ENCODE peak calls at places on chromosome 6, in six cellular contexts. I is hepatocyte; Y is neural progenitor cell; H is cardiac muscle cell; F is CD8-positive, alpha-beta memory T cell; M is heart left ventricle. O is an unnamed sample. For H3K36me3, the result is how much of the 10 kb centered on the place peaks cover.

GRCh38 chr6:63788569-63788968 is 153.0 kb downstream of the PHF3 start:
- DNase-seq in I (no peak), Y (peak), M (no peak), F (no peak), H (no peak), O (no peak)

GRCh38 chr6:144158133-144158532 is 7.8 kb downstream of the STX11 start:
- DNase-seq in F (no peak), Y (no peak), H (peak), M (peak), I (peak), O (peak)

GRCh38 chr6:136628996-136629395 is 78.8 kb upstream of the MAP7 start:
- DNase-seq in I (no peak), Y (no peak), M (no peak), H (no peak), F (no peak), O (no peak)

GRCh38 chr6:151376440-151376839 is 14.9 kb downstream of the ZBTB2 start:
- DNase-seq in I (no peak), Y (no peak), F (no peak), M (no peak), H (no peak), O (no peak)

GRCh38 chr6:11734861-11735652 is 43.5 kb downstream of the ADTRP start:
- DNase-seq in Y (no peak), F (no peak), I (no peak), H (no peak), M (no peak), O (no peak)

GRCh38 chr6:14423330-14423729 is 305.8 kb downstream of the CD83 start:
- DNase-seq in I (no peak), F (no peak), M (peak), H (peak), Y (no peak), O (no peak)

GRCh38 chr6:129340983-129341382 is 369.0 kb downstream of the ARHGAP18 start:
- DNase-seq in I (no peak), M (peak), Y (no peak), H (peak), F (no peak), O (no peak)

GRCh38 chr6:137112067-137112355 is 61.4 kb downstream of the IL22RA2 start:
- DNase-seq in I (no peak), H (peak), M (no peak), Y (no peak), F (no peak), O (no peak)

GRCh38 chr6:52392944-52393343 is 27.2 kb upstream of the EFHC1 start:
- DNase-seq in H (peak), F (no peak), Y (no peak), I (no peak), M (no peak), O (no peak)

GRCh38 chr6:149510793-149511512 is 26.1 kb upstream of the ZC3H12D start:
- DNase-seq in Y (no peak), F (no peak), H (no peak), M (no peak), I (no peak), O (no peak)

GRCh38 chr6:159646136-159646535 is 46.9 kb downstream of the SOD2 start:
- DNase-seq in I (no peak), Y (no peak), F (no peak), H (peak), M (no peak), O (no peak)

GRCh38 chr6:146857960-146858308 is 259.2 kb downstream of the ADGB start:
- DNase-seq in H (no peak), M (no peak), I (no peak), F (no peak), Y (peak), O (no peak)

GRCh38 chr6:78308025-78308424 is 559.3 kb upstream of the IRAK1BP1 start:
- DNase-seq in F (no peak), M (no peak), I (no peak), H (no peak), Y (peak), O (no peak)

GRCh38 chr6:143971453-143971852 is 36.6 kb downstream of the PLAGL1 start:
- DNase-seq in Y (no peak), I (no peak), H (no peak), M (no peak), F (no peak), O (no peak)

GRCh38 chr6:31585531-31585930 is 546 bp upstream of the LST1 start:
- DNase-seq in F (no peak), M (no peak), I (no peak), Y (peak), H (no peak), O (no peak)

GRCh38 chr6:129866688-129867087 is 5.6 kb upstream of the TMEM244 start:
- DNase-seq in I (no peak), M (no peak), Y (no peak), H (no peak), F (no peak), O (no peak)

GRCh38 chr6:223763-224162 is 68.5 kb upstream of the DUSP22 start:
- DNase-seq in H (no peak), F (no peak), M (no peak), Y (no peak), I (no peak), O (no peak)

GRCh38 chr6:89604662-89605061 is 33.9 kb downstream of the LYRM2 start:
- DNase-seq in Y (peak), M (no peak), H (no peak), F (no peak), I (no peak), O (no peak)

GRCh38 chr6:116528800-116529199 is 16.7 kb downstream of the TRAPPC3L start:
- DNase-seq in H (peak), M (no peak), F (no peak), I (no peak), Y (no peak), O (no peak)

GRCh38 chr6:14799928-14800327 is 445.9 kb upstream of the JARID2 start:
- DNase-seq in M (peak), H (peak), Y (peak), I (peak), F (no peak), O (peak)

GRCh38 chr6:142833054-142833453 is 111.9 kb downstream of the HIVEP2 start:
- DNase-seq in H (peak), M (no peak), F (no peak), I (no peak), Y (no peak), O (no peak)

GRCh38 chr6:157019733-157020132 is 242.6 kb downstream of the ARID1B start:
- DNase-seq in H (peak), M (no peak), Y (no peak), I (peak), F (no peak), O (no peak)

GRCh38 chr6:126112171-126112632 is 125.9 kb downstream of the TRMT11 start:
- DNase-seq in F (no peak), I (peak), Y (no peak), M (no peak), H (peak), O (no peak)

GRCh38 chr6:45132059-45132458 is 196.1 kb upstream of the RUNX2 start:
- DNase-seq in Y (no peak), F (no peak), I (no peak), H (peak), M (no peak), O (no peak)

GRCh38 chr6:85395746-85396145 is 54.1 kb upstream of the NT5E start:
- DNase-seq in Y (no peak), H (no peak), F (no peak), M (no peak), I (no peak), O (no peak)

GRCh38 chr6:166553563-166554271 is 32.8 kb downstream of the RAMACL start:
- DNase-seq in F (no peak), I (no peak), M (peak), H (peak), Y (no peak), O (no peak)

GRCh38 chr6:4370066-4370465 is 234.7 kb upstream of the ECI2 start:
- DNase-seq in Y (no peak), I (no peak), H (peak), M (no peak), F (no peak), O (no peak)

GRCh38 chr6:28940294-28940858 is 16.6 kb upstream of the TRIM27 start:
- DNase-seq in H (no peak), Y (peak), M (no peak), F (no peak), I (peak), O (peak)

GRCh38 chr6:138582573-138582972 is 83.3 kb upstream of the NHSL1 start:
- DNase-seq in Y (no peak), M (no peak), I (no peak), F (no peak), H (no peak), O (no peak)

GRCh38 chr6:129501401-129502051 is 208.5 kb downstream of the ARHGAP18 start:
- DNase-seq in I (peak), M (peak), Y (peak), H (peak), F (no peak), O (peak)

DNA sequence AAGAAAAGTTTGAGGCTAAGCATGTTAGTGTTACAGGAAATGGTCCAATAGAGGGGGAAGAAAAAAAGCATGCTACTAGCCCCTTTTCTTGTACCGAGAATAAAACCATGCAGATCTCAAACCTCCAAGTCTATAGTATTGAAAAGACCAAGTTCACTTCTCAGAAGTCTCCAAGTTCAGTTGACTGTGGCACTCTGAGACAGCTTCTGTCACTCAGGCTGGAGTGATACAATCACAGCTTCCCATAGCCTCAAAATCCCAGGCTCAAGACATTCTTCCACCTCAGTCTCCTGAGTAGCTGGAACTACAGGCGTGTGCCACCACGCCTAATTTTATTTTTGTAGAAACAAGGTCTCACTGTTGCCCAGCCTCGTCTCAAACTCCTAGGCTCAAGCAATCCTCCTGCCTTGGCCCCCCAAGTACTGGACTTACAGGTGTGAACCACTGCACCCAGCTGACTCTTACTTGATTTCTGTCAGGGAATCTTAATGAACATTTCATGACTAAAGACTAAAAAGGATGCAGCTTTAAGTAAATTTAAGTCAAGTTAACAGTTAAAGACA is 16.2 kb downstream of the C6orf62 start:
- DNase-seq in H (no peak), M (no peak), Y (no peak), F (no peak), I (no peak), O (no peak)
- H3K36me3 ChIP-seq in H (half or more), M (half or more), Y (under half), F (under half), I (under half), O (under half)

GRCh38 chr6:127457444-127458064 is 1.6 kb downstream of the KIAA0408 start:
- DNase-seq in H (peak), I (no peak), M (no peak), Y (no peak), F (no peak), O (no peak)

GRCh38 chr6:127458817-127459216 is 372 bp downstream of the KIAA0408 start:
- DNase-seq in H (peak), I (peak), M (peak), F (no peak), Y (peak), O (peak)

GRCh38 chr6:127460465-127460864 is 1.3 kb upstream of the KIAA0408 start:
- DNase-seq in M (no peak), I (no peak), Y (no peak), H (no peak), F (no peak), O (no peak)

GRCh38 chr6:127458190-127458589 is 999 bp downstream of the KIAA0408 start:
- DNase-seq in M (no peak), I (no peak), Y (no peak), H (no peak), F (no peak), O (no peak)

DNA sequence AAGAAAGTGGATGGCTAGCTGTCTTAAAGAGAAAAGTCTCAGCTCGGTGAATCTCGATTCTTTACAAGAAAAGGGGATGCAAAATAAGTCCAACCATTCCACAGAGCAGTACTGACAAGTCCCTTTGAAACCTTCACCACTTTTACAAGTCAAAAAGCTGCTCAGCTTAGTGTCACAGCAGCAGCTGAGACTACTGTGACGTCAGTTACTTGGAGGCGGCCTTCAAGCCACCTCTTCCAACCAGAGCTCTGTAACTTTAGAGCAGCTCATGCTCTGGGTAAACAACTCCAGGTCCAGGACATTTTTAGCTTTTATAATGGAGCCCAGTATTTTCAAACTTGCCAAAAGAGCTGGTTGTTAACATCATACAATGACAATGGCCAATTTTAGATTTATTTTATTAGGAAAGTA is at the start of gene KIAA0408:
- DNase-seq in H (peak), I (peak), F (no peak), M (peak), Y (peak), O (peak)
- H3K27ac ChIP-seq in H (peak), I (peak), F (no peak), M (peak), Y (peak), O (peak)

GRCh38 chr6:111322145-111322544 is 160.9 kb downstream of the REV3L start:
- DNase-seq in M (no peak), Y (no peak), F (no peak), H (no peak), I (no peak), O (no peak)
- H3K36me3 ChIP-seq in M (half or more), Y (under half), F (under half), H (under half), I (under half), O (under half)

GRCh38 chr6:87700351-87700728 is 1.7 kb downstream of the AKIRIN2 start:
- DNase-seq in H (no peak), I (no peak), F (no peak), M (no peak), Y (no peak), O (no peak)

GRCh38 chr6:87699576-87699975 is 2.5 kb downstream of the AKIRIN2 start:
- DNase-seq in F (no peak), M (no peak), H (no peak), Y (no peak), I (no peak), O (no peak)

GRCh38 chr6:87698618-87699017 is 3.4 kb downstream of the AKIRIN2 start:
- DNase-seq in I (no peak), F (no peak), M (no peak), H (no peak), Y (peak), O (no peak)

GRCh38 chr6:87700729-87701675 is 1.0 kb downstream of the AKIRIN2 start:
- DNase-seq in Y (peak), F (peak), H (peak), I (peak), M (peak), O (peak)

GRCh38 chr6:87697581-87698552 is 4.2 kb downstream of the AKIRIN2 start:
- DNase-seq in Y (peak), H (peak), I (peak), M (no peak), F (no peak), O (no peak)
- H3K27ac ChIP-seq in Y (no peak), H (no peak), I (peak), M (peak), F (no peak), O (no peak)

GRCh38 chr6:155254139-155254538 is 9.7 kb upstream of the CLDN20 start:
- DNase-seq in F (no peak), Y (no peak), H (no peak), M (no peak), I (no peak), O (no peak)

GRCh38 chr6:155252581-155252980 is 11.2 kb upstream of the CLDN20 start:
- DNase-seq in M (no peak), H (no peak), F (no peak), I (no peak), Y (no peak), O (no peak)

GRCh38 chr6:155256122-155256795 is 7.6 kb upstream of the CLDN20 start:
- DNase-seq in F (no peak), H (no peak), M (peak), Y (no peak), I (no peak), O (no peak)

GRCh38 chr6:155250701-155251381 is 13.0 kb upstream of the CLDN20 start:
- DNase-seq in F (no peak), I (no peak), H (no peak), Y (no peak), M (no peak), O (no peak)

GRCh38 chr6:155253337-155253736 is 10.5 kb upstream of the CLDN20 start:
- DNase-seq in M (no peak), H (no peak), Y (no peak), F (no peak), I (no peak), O (no peak)
- H3K36me3 ChIP-seq in M (under half), H (under half), Y (under half), F (under half), I (under half), O (under half)

GRCh38 chr6:39901116-39901655 is 33.1 kb downstream of the MOCS1 start:
- DNase-seq in M (no peak), I (no peak), F (no peak), Y (no peak), H (no peak), O (no peak)
- H3K27ac ChIP-seq in M (no peak), I (no peak), F (no peak), Y (no peak), H (no peak), O (no peak)

DNA sequence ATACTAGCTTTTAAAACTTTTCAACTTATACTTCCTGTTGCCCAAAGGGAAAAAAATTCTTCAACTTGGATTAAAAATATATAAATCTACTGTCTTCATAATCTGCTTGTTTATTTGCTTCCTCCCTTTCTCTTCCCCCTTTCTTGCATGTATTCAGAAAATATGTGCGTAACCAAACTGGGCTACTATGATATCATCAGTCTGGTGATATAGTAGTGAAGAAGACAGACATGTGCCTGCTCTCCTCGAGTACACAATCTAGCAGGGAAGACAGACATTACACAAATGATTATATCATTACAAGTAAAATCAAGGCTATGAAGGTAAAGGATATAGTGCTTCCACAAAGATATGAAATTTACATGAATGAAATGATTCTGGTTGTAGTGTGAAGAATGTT is 31.0 kb downstream of the IBTK start:
- DNase-seq in F (no peak), M (no peak), I (no peak), H (no peak), Y (no peak), O (no peak)
- H3K36me3 ChIP-seq in F (under half), M (half or more), I (under half), H (half or more), Y (under half), O (under half)

O was measured in body of pancreas.